ENCODE peak calls at places on chromosomes 1 and 21, in seven cellular contexts. P is CD8-positive, alpha-beta T cell; K is brain microvascular endothelial cell; B is cardiac fibroblast; S is AG04450; N is AG09309; F is GM13976. Q is an unnamed sample.

GRCh38 chr1:67612690-67613322 is 72.2 kb upstream of the GADD45A start:
- DNase-seq in P (no peak), K (no peak), B (no peak), S (no peak), N (no peak), F (no peak), Q (no peak)

GRCh38 chr1:54803761-54804470 is 2.8 kb upstream of the TTC22 start:
- DNase-seq in P (no peak), K (no peak), B (peak; percentile 58), S (no peak), N (no peak), F (no peak), Q (no peak)

GRCh38 chr1:52659356-52659755 is 26.4 kb downstream of the SHISAL2A start:
- DNase-seq in P (no peak), K (no peak), B (peak; percentile 28), S (no peak), N (no peak), F (peak; percentile 74), Q (no peak)

GRCh38 chr1:27342778-27343638 is 1.2 kb downstream of the SYTL1 start:
- DNase-seq in P (peak; percentile 84), K (no peak), B (no peak), S (no peak), N (no peak), F (peak; percentile 69), Q (no peak)

GRCh38 chr21:41928621-41929220 is 25.1 kb downstream of the C2CD2 start:
- DNase-seq in P (no peak), K (no peak), B (no peak), S (no peak), N (no peak), F (peak; percentile 72), Q (no peak)

GRCh38 chr1:30696831-30697230 is 26.6 kb downstream of the MATN1 start:
- DNase-seq in P (no peak), K (no peak), B (no peak), S (no peak), N (no peak), F (no peak), Q (no peak)

GRCh38 chr1:247326601-247327135 is 5.0 kb downstream of the ZNF496 start:
- DNase-seq in P (no peak), K (no peak), B (no peak), S (no peak), N (no peak), F (no peak), Q (no peak)

GRCh38 chr1:164602142-164602429 is 43.1 kb downstream of the PBX1 start:
- DNase-seq in P (no peak), K (no peak), B (no peak), S (no peak), N (no peak), F (no peak), Q (no peak)

GRCh38 chr1:228940526-228940925 is 205.2 kb downstream of the RHOU start:
- DNase-seq in P (no peak), K (no peak), B (no peak), S (no peak), N (no peak), F (no peak), Q (no peak)

GRCh38 chr1:230917284-230918135 is 49.2 kb upstream of the C1orf198 start:
- DNase-seq in P (peak; percentile 80), K (peak; percentile 75), B (peak; percentile 82), S (peak; percentile 26), N (no peak), F (peak; percentile 60), Q (peak; percentile 30)

GRCh38 chr1:177471244-177471643 is 300.5 kb downstream of the BRINP2 start:
- DNase-seq in P (no peak), K (no peak), B (peak; percentile 65), S (no peak), N (no peak), F (no peak), Q (no peak)

GRCh38 chr21:23858878-23859277 is 1748.4 kb downstream of the MRPL39 start:
- DNase-seq in P (no peak), K (no peak), B (no peak), S (no peak), N (no peak), F (no peak), Q (no peak)

GRCh38 chr1:234262007-234262753 is 111.1 kb upstream of the COA6 start:
- DNase-seq in P (no peak), K (no peak), B (no peak), S (no peak), N (no peak), F (no peak), Q (no peak)

GRCh38 chr1:68363346-68363745 is 86.4 kb downstream of the RPE65 start:
- DNase-seq in P (no peak), K (no peak), B (peak; percentile 35), S (no peak), N (no peak), F (no peak), Q (no peak)

GRCh38 chr1:239387304-239388231 is 1.2 kb downstream of the CHRM3 start:
- DNase-seq in P (no peak), K (no peak), B (peak; percentile 1), S (no peak), N (no peak), F (no peak), Q (no peak)

GRCh38 chr1:54474500-54475235 is 68.5 kb upstream of the SSBP3 start:
- DNase-seq in P (no peak), K (no peak), B (no peak), S (no peak), N (no peak), F (peak; percentile 58), Q (no peak)

GRCh38 chr1:25651824-25652741 is 35.5 kb downstream of the MAN1C1 start:
- DNase-seq in P (no peak), K (no peak), B (no peak), S (no peak), N (no peak), F (no peak), Q (no peak)

GRCh38 chr1:195663549-195664280 is 944.5 kb downstream of the KCNT2 start:
- DNase-seq in P (no peak), K (peak; percentile 32), B (peak; percentile 28), S (peak; percentile 67), N (peak; percentile 52), F (no peak), Q (peak; percentile 32)

GRCh38 chr21:35559881-35560280 is 500.4 kb downstream of the SETD4 start:
- DNase-seq in P (no peak), K (peak; percentile 51), B (peak; percentile 72), S (no peak), N (no peak), F (no peak), Q (no peak)

GRCh38 chr1:163747261-163747660 is 425.5 kb downstream of the NUF2 start:
- DNase-seq in P (no peak), K (no peak), B (no peak), S (no peak), N (no peak), F (no peak), Q (no peak)

GRCh38 chr1:116359060-116359830 is 13.8 kb upstream of the ATP1A1 start:
- DNase-seq in P (no peak), K (peak; percentile 43), B (peak; percentile 69), S (no peak), N (no peak), F (no peak), Q (no peak)

GRCh38 chr1:168428063-168428731 is 115.6 kb downstream of the XCL2 start:
- DNase-seq in P (no peak), K (no peak), B (peak; percentile 31), S (no peak), N (no peak), F (no peak), Q (no peak)

GRCh38 chr1:83928396-83928795 is 70.5 kb downstream of the TTLL7 start:
- DNase-seq in P (no peak), K (no peak), B (peak; percentile 25), S (no peak), N (no peak), F (no peak), Q (no peak)

DNA sequence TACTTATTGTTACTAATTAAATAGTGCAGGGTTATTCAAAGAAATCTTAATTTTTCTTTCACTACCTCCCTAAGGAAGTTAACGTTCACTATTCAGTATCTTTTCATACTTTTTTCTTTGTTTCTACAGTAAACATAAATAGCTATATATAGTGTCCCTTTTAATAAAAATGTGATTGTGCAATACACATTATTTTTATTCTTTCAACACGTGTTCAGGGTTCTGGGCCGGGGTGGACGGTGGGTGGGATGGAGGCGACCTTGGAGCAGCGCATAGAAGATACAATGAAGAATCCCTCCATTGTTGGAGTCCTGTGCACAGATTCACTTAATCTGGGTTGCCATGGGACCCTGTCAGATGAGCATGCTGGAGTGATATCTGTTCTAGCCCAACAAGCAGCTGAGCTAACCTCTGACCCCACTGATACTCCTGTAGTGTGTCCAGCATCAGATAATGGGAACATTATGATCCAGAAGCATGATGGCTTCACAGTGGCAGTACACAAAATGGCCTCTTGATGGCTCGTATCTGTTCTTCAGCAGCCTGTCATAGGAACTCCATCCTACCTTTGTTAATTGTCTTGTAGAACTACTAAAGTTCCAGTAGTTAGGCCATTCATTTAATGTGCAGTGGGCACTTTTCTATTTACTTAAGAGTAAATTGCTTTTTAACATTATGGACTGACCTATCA is 155.9 kb upstream of the L1TD1 start:
- DNase-seq in P (no peak), K (no peak), B (no peak), S (no peak), N (no peak), F (no peak), Q (no peak)
- TF ChIP-seq CTCF in P (no peak), K (peak; percentile 43), B (peak; percentile 5), S (no peak), N (no peak), F (no peak), Q (peak; percentile 26)

GRCh38 chr21:31514598-31514997 is 144.9 kb upstream of the SOD1 start:
- DNase-seq in P (no peak), K (peak; percentile 15), B (no peak), S (no peak), N (no peak), F (no peak), Q (no peak)
- TF ChIP-seq CTCF in P (no peak), K (peak; percentile 62), B (no peak), S (no peak), N (peak; percentile 5), F (no peak), Q (no peak)

DNA sequence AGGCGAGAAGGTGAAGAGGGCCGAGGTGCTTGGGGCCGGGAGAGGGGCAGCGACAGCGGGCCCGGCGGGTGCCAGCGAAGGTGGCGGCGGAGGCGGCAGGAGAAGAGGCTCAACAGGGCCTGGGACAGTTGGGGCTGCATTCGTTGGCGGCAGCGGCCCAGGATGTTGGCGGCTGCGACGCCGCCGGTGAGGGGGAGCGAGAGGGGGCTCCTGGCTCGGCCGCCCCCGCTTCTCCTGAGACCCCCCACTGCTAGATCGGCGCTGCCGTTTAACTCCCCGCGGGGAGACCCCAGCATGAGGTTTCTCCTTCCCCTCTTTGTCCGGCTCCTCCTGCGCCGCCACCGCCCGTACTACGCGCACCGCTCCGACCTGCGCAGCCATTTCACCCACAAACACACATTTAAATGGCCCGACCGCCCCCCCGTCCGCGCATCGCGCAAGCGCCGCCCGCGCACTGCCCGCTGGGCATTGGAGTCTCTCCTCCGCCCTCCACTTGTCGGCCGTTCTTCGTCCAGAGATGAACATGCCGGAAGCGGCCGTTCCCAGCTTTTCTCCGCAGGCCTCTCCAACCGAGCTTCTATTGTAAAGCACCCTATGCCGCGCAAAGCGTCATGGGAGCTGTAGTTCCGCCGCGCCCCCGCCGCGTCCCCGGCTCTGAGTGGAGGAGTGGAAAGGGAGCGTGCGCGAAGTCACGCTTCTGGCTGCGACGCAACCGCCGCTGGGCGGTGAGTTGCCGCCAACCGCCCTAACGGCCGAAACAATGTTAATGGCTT is at the start of gene RSBN1:
- DNase-seq in P (peak; percentile 98), K (peak; percentile 100), B (peak; percentile 99), S (peak; percentile 97), N (peak; percentile 97), F (peak; percentile 95), Q (peak; percentile 85)
- TF ChIP-seq CTCF in P (no peak), K (no peak), B (no peak), S (no peak), N (no peak), F (no peak), Q (no peak)

GRCh38 chr1:90133133-90133532 is 138.2 kb downstream of the ZNF326 start:
- DNase-seq in P (no peak), K (peak; percentile 11), B (peak; percentile 42), S (no peak), N (no peak), F (no peak), Q (peak; percentile 27)
- TF ChIP-seq CTCF in P (no peak), K (peak; percentile 63), B (peak; percentile 20), S (peak; percentile 29), N (peak; percentile 43), F (no peak), Q (peak; percentile 82)